ENCODE peak calls at places on chromosomes 5 and 9, in nine cellular contexts. M is body of pancreas; Z is kidney; R is hepatocyte; A is CD8-positive, alpha-beta T cell; L is IMR-90; F is cardiac muscle cell; I is A549; V is tibial nerve. H is an unnamed sample.

GRCh38 chr5:41966706-41967105 is 41.6 kb downstream of the FBXO4 start:
- DNase-seq in R (no peak), F (no peak), Z (no peak), M (no peak), A (no peak), L (no peak), V (no peak), I (no peak), H (no peak)

GRCh38 chr5:479566-480319 is 36.8 kb downstream of the EXOC3 start:
- DNase-seq in I (no peak), L (no peak), V (no peak), A (no peak), Z (no peak), F (no peak), R (no peak), M (no peak), H (no peak)

GRCh38 chr5:134007581-134008256 is 2.9 kb upstream of the VDAC1 start:
- DNase-seq in Z (no peak), A (no peak), I (peak; percentile 44), V (no peak), F (no peak), L (no peak), M (no peak), R (no peak), H (no peak)

GRCh38 chr5:111254613-111255012 is 30.4 kb downstream of the CAMK4 start:
- DNase-seq in R (no peak), A (peak; percentile 31), F (no peak), I (no peak), Z (no peak), M (no peak), V (no peak), L (peak; percentile 40), H (no peak)

GRCh38 chr9:81671880-81672280 is 17.5 kb downstream of the TLE1 start:
- DNase-seq in V (peak; percentile 70), F (peak; percentile 25), A (no peak), I (no peak), L (peak; percentile 70), R (peak; percentile 28), Z (peak; percentile 92), M (peak; percentile 77), H (no peak)

GRCh38 chr5:109819878-109820277 is 130.2 kb downstream of the MAN2A1 start:
- DNase-seq in I (no peak), A (no peak), F (no peak), V (no peak), R (no peak), L (no peak), M (no peak), Z (no peak), H (no peak)

GRCh38 chr9:100602302-100602930 is 24.5 kb downstream of the CAVIN4 start:
- DNase-seq in F (peak; percentile 78), Z (no peak), V (peak; percentile 22), I (peak; percentile 64), M (peak; percentile 68), L (peak; percentile 54), R (peak; percentile 74), A (no peak), H (no peak)

GRCh38 chr5:12566441-12566840 is 662.2 kb upstream of the CTNND2 start:
- DNase-seq in V (no peak), Z (no peak), M (no peak), A (no peak), F (no peak), R (no peak), I (no peak), L (no peak), H (no peak)

GRCh38 chr9:133641396-133641655 is 5.2 kb downstream of the DBH start:
- DNase-seq in I (no peak), A (no peak), Z (peak; percentile 22), F (no peak), L (no peak), R (no peak), M (no peak), V (no peak), H (no peak)

GRCh38 chr9:126955806-126956205 is 41.2 kb downstream of the RALGPS1 start:
- DNase-seq in L (no peak), M (no peak), Z (no peak), V (no peak), R (no peak), I (no peak), F (no peak), A (no peak), H (no peak)

GRCh38 chr9:35650341-35651158 is at the start of gene SIT1:
- DNase-seq in F (no peak), I (no peak), L (no peak), A (peak; percentile 49), R (no peak), V (no peak), Z (peak; percentile 79), M (no peak), H (no peak)

GRCh38 chr9:132459661-132460060 is 49.6 kb downstream of the CFAP77 start:
- DNase-seq in R (no peak), I (no peak), M (no peak), F (no peak), V (no peak), Z (no peak), L (no peak), A (no peak), H (no peak)

GRCh38 chr9:21796768-21797167 is 5.7 kb upstream of the MTAP start:
- DNase-seq in L (peak; percentile 76), V (no peak), Z (no peak), F (no peak), I (peak; percentile 68), M (no peak), R (peak; percentile 35), A (no peak), H (peak; percentile 80)

GRCh38 chr5:43940562-43940961 is 337.6 kb downstream of the NNT start:
- DNase-seq in V (no peak), Z (no peak), M (no peak), I (no peak), A (no peak), R (no peak), F (no peak), L (no peak), H (no peak)

GRCh38 chr5:54785729-54786548 is 199.5 kb downstream of the ESM1 start:
- DNase-seq in I (no peak), R (peak; percentile 26), A (no peak), Z (peak; percentile 71), V (peak; percentile 44), F (peak; percentile 68), M (peak; percentile 70), L (peak; percentile 21), H (no peak)

GRCh38 chr9:91246842-91247241 is 114.9 kb downstream of the AUH start:
- DNase-seq in F (peak; percentile 8), A (no peak), M (no peak), L (peak; percentile 46), V (no peak), I (no peak), R (no peak), Z (no peak), H (no peak)
- H3K27ac ChIP-seq in F (no peak overlapping the region), A (no peak overlapping the region), M (no peak overlapping the region), L (no peak overlapping the region), V (no peak overlapping the region), I (peak overlapping the region; percentile 79), R (no peak overlapping the region), Z (no peak overlapping the region), H (no peak overlapping the region)

GRCh38 chr5:68557162-68557936 is 341.8 kb downstream of the PIK3R1 start:
- DNase-seq in V (no peak), R (no peak), F (no peak), I (no peak), M (no peak), Z (no peak), L (peak; percentile 28), A (no peak), H (no peak)

GRCh38 chr5:68554566-68555279 is 339.2 kb downstream of the PIK3R1 start:
- DNase-seq in M (peak; percentile 39), R (peak; percentile 41), I (peak; percentile 49), F (no peak), Z (peak; percentile 92), A (no peak), L (peak; percentile 59), V (no peak), H (no peak)

DNA sequence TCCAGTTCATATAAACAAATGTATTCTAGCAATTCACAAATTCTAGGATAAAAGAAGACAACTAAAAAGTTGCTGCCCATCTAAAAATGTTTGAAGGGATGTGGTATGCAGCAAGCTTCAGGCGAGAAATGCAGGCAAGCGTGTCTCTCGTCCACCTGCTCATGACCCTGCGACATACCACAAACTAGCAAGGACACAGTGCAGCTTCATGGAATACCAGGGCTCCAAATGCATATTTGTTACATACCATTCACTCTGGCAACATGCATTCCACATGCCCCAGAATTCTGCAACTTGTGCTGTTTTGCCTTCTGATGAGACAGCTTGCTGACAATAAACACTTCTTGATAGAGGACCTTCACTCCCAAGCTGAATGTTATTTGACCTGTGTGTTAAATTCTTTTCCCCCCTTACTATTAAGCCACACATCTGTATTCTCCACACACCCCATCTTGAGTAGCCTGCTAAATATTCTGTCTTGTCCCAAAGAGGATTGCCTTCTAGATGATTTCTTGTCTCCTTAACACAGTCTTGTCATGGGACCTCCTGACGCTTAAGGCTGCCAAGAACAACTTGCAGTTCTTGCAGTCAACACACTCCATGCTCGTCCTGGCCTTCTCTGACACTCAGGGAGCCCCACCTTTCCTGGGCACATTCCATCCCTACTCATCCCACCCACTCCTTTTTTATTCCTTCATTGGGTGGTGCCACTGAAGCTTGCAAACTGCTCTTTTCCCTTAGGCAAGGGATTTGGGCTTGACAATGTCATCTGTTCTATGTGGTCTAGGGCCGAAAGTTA is 340.5 kb downstream of the PIK3R1 start:
- DNase-seq in V (no peak), F (no peak), I (no peak), M (no peak), L (no peak), R (no peak), Z (peak; percentile 73), A (no peak), H (no peak)
- H3K27ac ChIP-seq in V (no peak overlapping the region), F (no peak overlapping the region), I (peak overlapping the region; percentile 69), M (no peak overlapping the region), L (no peak overlapping the region), R (no peak overlapping the region), Z (no peak overlapping the region), A (no peak overlapping the region), H (no peak overlapping the region)

GRCh38 chr9:135245482-135246247 is 158.2 kb downstream of the OLFM1 start:
- DNase-seq in I (no peak), A (no peak), V (no peak), Z (peak; percentile 59), L (no peak), M (no peak), R (no peak), F (no peak), H (no peak)
- H3K27ac ChIP-seq in I (no peak overlapping the region), A (no peak overlapping the region), V (no peak overlapping the region), Z (no peak overlapping the region), L (no peak overlapping the region), M (no peak overlapping the region), R (no peak overlapping the region), F (no peak overlapping the region), H (no peak overlapping the region)

DNA sequence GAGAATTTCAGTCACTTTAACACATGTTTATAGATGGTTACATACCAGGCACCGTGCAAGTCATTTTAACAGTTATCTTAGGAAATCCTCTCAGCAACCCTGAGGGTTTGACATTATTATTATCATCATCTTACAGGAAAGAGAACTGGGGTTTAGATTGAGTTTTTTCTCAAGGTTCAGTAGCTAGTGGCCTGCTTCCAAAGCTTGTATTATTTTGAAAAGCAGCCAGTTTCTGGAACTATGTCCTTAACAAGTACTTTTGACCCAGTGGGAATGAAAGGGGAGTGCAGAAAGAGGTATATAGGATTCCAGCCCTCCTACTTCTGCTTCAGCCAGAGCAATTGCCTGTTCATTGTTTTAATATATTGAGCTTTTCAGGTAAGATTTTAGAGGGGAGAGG is 157.5 kb downstream of the COMMD10 start:
- DNase-seq in F (no peak), I (no peak), V (no peak), R (no peak), Z (no peak), A (no peak), M (no peak), L (peak; percentile 10), H (no peak)
- H3K27ac ChIP-seq in F (no peak overlapping the region), I (no peak overlapping the region), V (no peak overlapping the region), R (no peak overlapping the region), Z (no peak overlapping the region), A (no peak overlapping the region), M (no peak overlapping the region), L (no peak overlapping the region), H (no peak overlapping the region)

H was measured in epithelial cell of prostate.